ENCODE peak calls at places on chromosomes 11 and 22, in eight cellular contexts. B is NCI-H1105 treated with DMSO at 0.1 percent for 48 hours; R is HCT116; Z is C1 segment of cervical spinal cord; D is NCI-H2081 treated with DMSO at 0.1 percent for 48 hours; X is GM18507; J is stimulated activated CD4-positive, alpha-beta T cell treated with anti-CD3 and anti-CD28 coated beads, Interleukin-2, amount 100 ng/mL, for 24 hours; T is mucosa of gallbladder. K is an unnamed sample.

GRCh38 chr11:19474954-19475811 is 234.4 kb upstream of the E2F8 start:
- DNase-seq in X (no peak), Z (peak), B (no peak), T (no peak), R (no peak), J (no peak), D (peak), K (no peak)

GRCh38 chr11:124899376-124900145 is 1.9 kb upstream of the ROBO4 start:
- DNase-seq in D (no peak), J (peak), T (peak), X (no peak), B (no peak), R (no peak), Z (no peak), K (peak)

GRCh38 chr11:123183391-123184099 is 11.5 kb downstream of the CLMP start:
- DNase-seq in R (no peak), Z (no peak), D (no peak), X (no peak), T (no peak), B (no peak), J (no peak), K (peak)

GRCh38 chr11:31240340-31240904 is 129.1 kb downstream of the DCDC1 start:
- DNase-seq in J (peak), R (peak), Z (no peak), D (peak), X (no peak), T (no peak), B (peak), K (peak)

GRCh38 chr11:332651-333480 is 12.2 kb upstream of the IFITM3 start:
- DNase-seq in J (no peak), D (no peak), X (no peak), Z (no peak), R (no peak), T (no peak), B (no peak), K (no peak)

GRCh38 chr11:13667245-13667644 is 1.2 kb upstream of the FAR1 start:
- DNase-seq in X (no peak), T (no peak), B (no peak), R (no peak), Z (no peak), J (no peak), D (no peak), K (peak)

GRCh38 chr11:30914143-30914762 is 328.1 kb upstream of the MPPED2 start:
- DNase-seq in Z (peak), X (no peak), B (peak), D (peak), R (peak), J (no peak), T (peak), K (peak)

GRCh38 chr22:46626911-46627805 is 7.0 kb downstream of the GRAMD4 start:
- DNase-seq in J (no peak), X (no peak), T (no peak), R (no peak), Z (no peak), B (peak), D (no peak), K (no peak)

GRCh38 chr11:44005076-44005800 is 42.5 kb upstream of the ACCSL start:
- DNase-seq in D (no peak), T (no peak), R (no peak), B (peak), Z (no peak), J (no peak), X (no peak), K (no peak)

GRCh38 chr11:64716471-64717267 is 6.3 kb downstream of the NRXN2 start:
- DNase-seq in J (no peak), Z (no peak), B (no peak), T (no peak), X (no peak), D (no peak), R (no peak), K (no peak)

GRCh38 chr11:72113170-72113808 is 794 bp upstream of the ANAPC15 start:
- DNase-seq in X (no peak), Z (no peak), D (no peak), R (no peak), T (no peak), J (no peak), B (peak), K (peak)

GRCh38 chr11:87255589-87255988 is 217.9 kb downstream of the TMEM135 start:
- DNase-seq in R (no peak), B (no peak), D (no peak), T (no peak), X (no peak), Z (no peak), J (no peak), K (no peak)

GRCh38 chr11:119474682-119475596 is 52.0 kb upstream of the THY1 start:
- DNase-seq in T (peak), D (no peak), J (peak), R (no peak), B (peak), Z (peak), X (peak), K (peak)

GRCh38 chr11:126753990-126754389 is 246.6 kb downstream of the KIRREL3 start:
- DNase-seq in R (no peak), D (no peak), X (no peak), J (no peak), T (no peak), Z (no peak), B (no peak), K (no peak)

GRCh38 chr11:27388869-27389268 is 25.9 kb upstream of the CCDC34 start:
- DNase-seq in Z (no peak), B (no peak), J (no peak), X (no peak), T (no peak), R (no peak), D (no peak), K (peak)

GRCh38 chr11:133900176-133901105 is 55.1 kb upstream of the SPATA19 start:
- DNase-seq in D (no peak), Z (no peak), T (no peak), J (no peak), X (no peak), B (no peak), R (no peak), K (no peak)

GRCh38 chr22:39220450-39220849 is 24.3 kb downstream of the PDGFB start:
- DNase-seq in D (no peak), Z (no peak), B (no peak), R (no peak), T (no peak), J (no peak), X (no peak), K (no peak)

GRCh38 chr11:101929516-101929915 is 13.2 kb upstream of the ANGPTL5 start:
- DNase-seq in Z (no peak), X (no peak), T (no peak), D (no peak), J (no peak), R (no peak), B (no peak), K (no peak)

GRCh38 chr11:110125632-110126031 is 32.4 kb downstream of the ZC3H12C start:
- DNase-seq in J (no peak), R (no peak), X (no peak), Z (no peak), T (no peak), B (no peak), D (no peak), K (peak)

GRCh38 chr11:2549876-2550605 is 105.2 kb downstream of the KCNQ1 start:
- DNase-seq in R (no peak), D (no peak), B (no peak), T (no peak), Z (peak), X (no peak), J (no peak), K (no peak)

GRCh38 chr11:113507341-113507740 is 32.1 kb upstream of the DRD2 start:
- DNase-seq in X (no peak), T (no peak), R (no peak), B (no peak), D (no peak), Z (no peak), J (no peak), K (no peak)

GRCh38 chr11:114399903-114400221 is 449 bp downstream of the C11orf71 start:
- DNase-seq in J (no peak), T (no peak), Z (no peak), R (no peak), X (no peak), B (peak), D (no peak), K (no peak)

GRCh38 chr11:66973956-66974585 is 1.0 kb upstream of the C11orf86 start:
- DNase-seq in T (no peak), D (no peak), Z (no peak), R (no peak), J (no peak), X (no peak), B (no peak), K (peak)

GRCh38 chr22:38724926-38725571 is 19.3 kb downstream of the GTPBP1 start:
- DNase-seq in D (no peak), R (no peak), J (no peak), B (peak), X (no peak), Z (peak), T (no peak), K (peak)

GRCh38 chr11:70650075-70650909 is 252.0 kb downstream of the CTTN start:
- DNase-seq in B (no peak), D (no peak), T (peak), X (peak), Z (peak), J (peak), R (peak), K (peak)

GRCh38 chr11:130725417-130726233 is 190.7 kb downstream of the SNX19 start:
- DNase-seq in R (no peak), T (no peak), B (no peak), X (no peak), D (no peak), J (no peak), Z (no peak), K (no peak)

GRCh38 chr11:12285811-12286222 is 91.6 kb upstream of the PARVA start:
- DNase-seq in J (peak), R (no peak), B (no peak), X (no peak), D (no peak), Z (no peak), T (no peak), K (no peak)

GRCh38 chr11:64809781-64810241 is 540 bp downstream of the MEN1 start:
- DNase-seq in J (no peak), B (peak), D (no peak), R (peak), X (no peak), T (no peak), Z (no peak), K (no peak)

GRCh38 chr11:111733009-111733408 is 33.2 kb downstream of the PPP2R1B start:
- DNase-seq in B (no peak), T (no peak), D (no peak), J (no peak), X (no peak), R (no peak), Z (peak), K (peak)

GRCh38 chr11:129315781-129316579 is 59.7 kb upstream of the BARX2 start:
- DNase-seq in Z (no peak), T (peak), B (peak), X (no peak), R (peak), J (no peak), D (peak), K (no peak)

GRCh38 chr11:123261345-123262106 is 66.5 kb upstream of the CLMP start:
- DNase-seq in B (peak), J (peak), D (peak), X (peak), Z (peak), T (peak), R (peak), K (peak)